ENCODE peak calls at places on chromosome 2, in six cellular contexts. R, H, I, L, F and U are unnamed samples.

GRCh38 chr2:231300020-231300721 is 95.3 kb upstream of the B3GNT7 start:
- DNase-seq in I (no peak), R (no peak), F (no peak), H (peak; percentile 62), L (peak; percentile 27), U (no peak)

GRCh38 chr2:68837164-68837860 is 33.9 kb downstream of the BMP10 start:
- DNase-seq in L (peak; percentile 13), R (peak; percentile 77), F (peak; percentile 45), I (peak; percentile 46), H (peak; percentile 70), U (no peak)

GRCh38 chr2:31923662-31924061 is 87.1 kb downstream of the MEMO1 start:
- DNase-seq in F (no peak), R (no peak), I (no peak), L (no peak), H (no peak), U (no peak)

GRCh38 chr2:28206786-28207185 is 185.9 kb upstream of the FOSL2 start:
- DNase-seq in F (no peak), I (no peak), R (no peak), L (no peak), H (no peak), U (no peak)

GRCh38 chr2:152548111-152548875 is 169.0 kb downstream of the PRPF40A start:
- DNase-seq in H (peak; percentile 30), R (no peak), F (no peak), I (no peak), L (no peak), U (no peak)

GRCh38 chr2:55113976-55114564 is 63.8 kb upstream of the RTN4 start:
- DNase-seq in H (no peak), I (no peak), L (no peak), F (no peak), R (no peak), U (no peak)

GRCh38 chr2:237350597-237350996 is 63.4 kb downstream of the COL6A3 start:
- DNase-seq in F (no peak), R (no peak), I (no peak), H (no peak), L (no peak), U (no peak)

GRCh38 chr2:164896634-164897033 is 55.0 kb upstream of the COBLL1 start:
- DNase-seq in I (no peak), F (no peak), R (no peak), L (no peak), H (no peak), U (no peak)

GRCh38 chr2:206160124-206160806 is 570 bp downstream of the EEF1B2 start:
- DNase-seq in R (no peak), H (peak; percentile 16), F (no peak), I (no peak), L (no peak), U (no peak)

GRCh38 chr2:192899466-192899865 is 704.7 kb upstream of the TMEFF2 start:
- DNase-seq in L (no peak), H (no peak), I (no peak), R (no peak), F (no peak), U (no peak)

GRCh38 chr2:10344105-10345066 is 41.7 kb downstream of the HPCAL1 start:
- DNase-seq in R (no peak), F (no peak), I (no peak), H (no peak), L (no peak), U (peak; percentile 63)

GRCh38 chr2:181586569-181587076 is 70.3 kb downstream of the CERKL start:
- DNase-seq in F (no peak), R (no peak), H (peak; percentile 27), I (no peak), L (peak; percentile 81), U (no peak)

GRCh38 chr2:62499430-62500060 is 6.5 kb downstream of the TMEM17 start:
- DNase-seq in I (no peak), F (no peak), L (no peak), R (no peak), H (no peak), U (no peak)

GRCh38 chr2:191467113-191467512 is 210.8 kb upstream of the NABP1 start:
- DNase-seq in F (no peak), R (no peak), I (no peak), H (peak; percentile 82), L (no peak), U (no peak)

GRCh38 chr2:45259144-45259543 is 249.9 kb upstream of the SIX2 start:
- DNase-seq in I (no peak), R (no peak), H (no peak), F (no peak), L (no peak), U (no peak)

GRCh38 chr2:160224060-160224459 is 24.0 kb upstream of the ITGB6 start:
- DNase-seq in F (no peak), R (no peak), I (no peak), L (peak; percentile 67), H (no peak), U (peak; percentile 47)

GRCh38 chr2:70790079-70790963 is at the start of gene FIGLA:
- DNase-seq in L (no peak), I (no peak), R (no peak), F (no peak), H (no peak), U (peak; percentile 8)

GRCh38 chr2:186884585-186884984 is 35.6 kb upstream of the ZSWIM2 start:
- DNase-seq in H (no peak), L (no peak), R (no peak), F (no peak), I (no peak), U (no peak)

GRCh38 chr2:37560863-37561614 is 110.4 kb downstream of the CDC42EP3 start:
- DNase-seq in H (no peak), R (no peak), L (no peak), F (no peak), I (no peak), U (no peak)

GRCh38 chr2:37564356-37564755 is 107.1 kb downstream of the CDC42EP3 start:
- DNase-seq in R (no peak), L (no peak), I (no peak), H (no peak), F (no peak), U (no peak)

GRCh38 chr2:37560241-37560848 is 111.1 kb downstream of the CDC42EP3 start:
- DNase-seq in L (no peak), I (no peak), R (no peak), H (no peak), F (no peak), U (no peak)

GRCh38 chr2:37563375-37564011 is 107.9 kb downstream of the CDC42EP3 start:
- DNase-seq in R (no peak), L (no peak), I (no peak), F (no peak), H (no peak), U (no peak)

DNA sequence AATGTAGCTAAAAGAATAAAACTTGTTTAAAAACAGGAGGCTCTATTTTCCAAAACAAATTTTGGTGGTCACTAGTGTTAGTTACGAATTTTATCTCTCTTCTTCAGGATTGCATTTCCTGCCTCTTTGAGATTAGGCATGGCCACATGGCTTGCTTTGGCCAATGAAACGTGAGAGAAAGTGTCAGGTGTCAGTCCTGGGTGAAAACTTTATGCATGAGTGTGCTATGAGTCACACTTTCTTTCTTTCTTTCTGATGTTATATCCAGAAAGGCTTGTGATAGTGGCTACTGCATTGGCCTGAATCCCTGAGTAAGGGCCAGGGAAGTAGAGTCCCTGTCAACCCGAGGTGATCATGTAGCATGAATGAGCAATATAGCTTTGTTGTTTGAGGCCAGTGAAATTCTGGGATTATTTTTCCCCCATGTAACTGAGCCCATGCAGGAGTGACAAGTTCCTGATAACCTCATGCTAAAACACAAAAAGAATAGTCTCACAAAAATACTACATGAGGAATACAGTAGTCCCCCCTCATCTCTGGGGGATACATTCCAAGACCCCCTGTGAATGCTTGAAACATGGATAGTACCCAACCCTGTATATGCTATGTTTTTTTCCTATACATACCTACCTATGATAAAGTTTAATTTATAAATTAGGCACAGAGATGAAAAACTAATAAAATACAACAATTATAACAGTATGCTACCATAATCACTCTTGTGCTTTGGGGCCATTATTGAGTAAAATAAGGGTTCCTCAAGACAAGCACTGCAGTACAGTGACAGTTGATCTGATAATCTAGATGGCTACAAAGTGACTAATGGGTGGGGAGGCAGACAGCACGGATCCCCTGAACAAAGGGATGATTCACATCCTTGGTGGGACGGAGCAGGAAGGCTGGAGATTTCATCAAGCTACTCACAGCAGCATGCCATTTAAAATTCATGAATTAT is 109.5 kb downstream of the CDC42EP3 start:
- DNase-seq in L (no peak), R (no peak), F (no peak), I (no peak), H (no peak), U (no peak)
- TF ChIP-seq POLR2A in L (no peak), R (no peak), F (no peak), I (no peak), H (no peak), U (no peak)

GRCh38 chr2:57022496-57022895 is 838.7 kb downstream of the CCDC85A start:
- DNase-seq in I (no peak), H (no peak), R (no peak), F (no peak), L (no peak), U (no peak)
- H3K9me3 ChIP-seq in I (no peaks in the 10 kb centered on the region), H (no peaks in the 10 kb centered on the region), R (peaks cover 3% of the 10 kb centered on the region), F (no peaks in the 10 kb centered on the region), L (no peaks in the 10 kb centered on the region), U (no peaks in the 10 kb centered on the region)

GRCh38 chr2:219205981-219206441 is 571 bp upstream of the ZFAND2B start:
- DNase-seq in F (no peak), R (no peak), L (no peak), H (no peak), I (no peak), U (no peak)
- H3K27ac ChIP-seq in F (peak overlapping the region; percentile 89), R (peak overlapping the region; percentile 86), L (peak overlapping the region; percentile 69), H (peak overlapping the region; percentile 94), I (peak overlapping the region; percentile 99), U (peak overlapping the region; percentile 89)

GRCh38 chr2:24360050-24360962 is at the start of gene ITSN2:
- DNase-seq in I (peak; percentile 68), L (peak; percentile 68), F (peak; percentile 71), H (peak; percentile 83), R (peak; percentile 89), U (peak; percentile 82)
- TF ChIP-seq POLR2A in I (peak; percentile 60), L (peak; percentile 89), F (peak; percentile 56), H (peak; percentile 92), R (no peak), U (peak; percentile 64)

DNA sequence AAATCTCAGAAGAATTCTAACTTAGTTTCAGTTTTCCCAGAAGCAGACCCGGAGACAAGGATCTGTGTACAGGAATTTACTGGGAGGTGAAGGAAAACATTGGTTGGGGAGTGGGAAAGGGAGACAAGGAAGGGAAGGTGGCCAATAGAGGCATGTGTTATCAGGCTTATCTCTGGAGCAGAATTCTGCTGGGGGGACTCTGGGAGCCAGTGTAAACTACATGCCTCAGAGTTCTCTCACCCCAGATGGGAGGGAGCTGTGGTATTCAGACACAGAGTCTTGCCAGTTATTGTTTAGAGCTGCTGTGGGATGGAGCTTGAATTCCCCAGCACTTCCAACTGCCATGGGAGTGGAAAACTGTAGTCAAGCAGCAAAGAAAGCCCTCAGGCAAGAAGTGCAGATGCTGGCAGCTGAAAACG is 19.0 kb downstream of the DNPEP start:
- DNase-seq in R (peak; percentile 41), I (no peak), H (peak; percentile 42), F (no peak), L (no peak), U (no peak)
- H3K9me3 ChIP-seq in R (no peaks in the 10 kb centered on the region), I (no peaks in the 10 kb centered on the region), H (no peaks in the 10 kb centered on the region), F (no peaks in the 10 kb centered on the region), L (no peaks in the 10 kb centered on the region), U (no peaks in the 10 kb centered on the region)

GRCh38 chr2:189613077-189613636 is 32.6 kb upstream of the SLC40A1 start:
- DNase-seq in H (peak; percentile 16), L (no peak), R (peak; percentile 38), F (peak; percentile 54), I (no peak), U (peak; percentile 54)
- H3K27ac ChIP-seq in H (peak overlapping the region; percentile 6), L (no peak overlapping the region), R (peak overlapping the region; percentile 69), F (peak overlapping the region; percentile 82), I (peak overlapping the region; percentile 79), U (peak overlapping the region; percentile 77)

GRCh38 chr2:96760036-96760985 is at the start of gene CNNM4:
- DNase-seq in H (peak; percentile 97), R (peak; percentile 97), I (peak; percentile 93), F (peak; percentile 93), L (peak; percentile 61), U (peak; percentile 98)
- TF ChIP-seq POLR2A in H (no peak), R (no peak), I (peak; percentile 87), F (no peak), L (peak; percentile 84), U (no peak)